ENCODE peak calls at places on chromosomes 4 and X, in five cellular contexts. E is HepG2, Z is GM12878, F is H1, C is K562. V is an unnamed sample.

GRCh38 chrX:65582450-65583082 is 48.0 kb upstream of the LAS1L start:
- DNase-seq in F (no peak), C (peak), E (no peak), Z (no peak), V (no peak)

GRCh38 chrX:30865020-30865419 is 24.0 kb downstream of the TAB3 start:
- DNase-seq in C (peak), F (no peak), Z (no peak), E (peak), V (no peak)

GRCh38 chr4:168888715-168889215 is 121.3 kb downstream of the CBR4 start:
- DNase-seq in C (no peak), Z (no peak), E (no peak), F (no peak), V (no peak)

GRCh38 chr4:67549123-67549522 is 3.8 kb upstream of the CENPC start:
- DNase-seq in E (peak), F (no peak), C (no peak), Z (no peak), V (no peak)

GRCh38 chr4:154125340-154125739 is 336.5 kb upstream of the SFRP2 start:
- DNase-seq in E (no peak), C (no peak), F (no peak), Z (no peak), V (no peak)

GRCh38 chrX:120271218-120271617 is 20.6 kb downstream of the ZBTB33 start:
- DNase-seq in Z (no peak), E (no peak), C (no peak), F (no peak), V (no peak)

GRCh38 chr4:143344011-143344410 is 7.3 kb downstream of the GAB1 start:
- DNase-seq in F (no peak), Z (no peak), E (no peak), C (no peak), V (no peak)

GRCh38 chr4:79232555-79232954 is 93.3 kb downstream of the NAA11 start:
- DNase-seq in Z (no peak), E (no peak), C (no peak), F (no peak), V (no peak)

GRCh38 chr4:104425003-104425402 is 69.7 kb downstream of the CXXC4 start:
- DNase-seq in Z (no peak), F (no peak), C (no peak), E (no peak), V (no peak)

GRCh38 chrX:153055827-153056748 is at the start of gene PNMA3:
- DNase-seq in E (no peak), F (no peak), Z (no peak), C (peak), V (no peak)

GRCh38 chrX:68462197-68462596 is 28.9 kb upstream of the OPHN1 start:
- DNase-seq in F (no peak), C (no peak), E (no peak), Z (no peak), V (no peak)

GRCh38 chr4:18077808-18078207 is 56.3 kb upstream of the LCORL start:
- DNase-seq in C (no peak), F (no peak), Z (no peak), E (no peak), V (no peak)

GRCh38 chr4:10299601-10300000 is 157.6 kb downstream of the ZNF518B start:
- DNase-seq in F (no peak), E (no peak), Z (no peak), C (no peak), V (no peak)

GRCh38 chr4:68463796-68464195 is 16.5 kb downstream of the TMPRSS11E start:
- DNase-seq in Z (no peak), F (no peak), E (no peak), C (no peak), V (peak)

GRCh38 chr4:132991111-132991510 is 158.0 kb upstream of the PCDH10 start:
- DNase-seq in C (no peak), Z (no peak), F (no peak), E (no peak), V (no peak)

GRCh38 chr4:126627255-126627654 is 1005.5 kb upstream of the INTU start:
- DNase-seq in C (no peak), F (no peak), Z (no peak), E (no peak), V (no peak)

GRCh38 chrX:37060999-37061398 is 52.8 kb downstream of the FAM47C start:
- DNase-seq in C (peak), F (no peak), Z (no peak), E (peak), V (peak)
- TF ChIP-seq HDAC2 in C (no peak), F (no peak), Z (no peak), E (no peak), V (no peak)

DNA sequence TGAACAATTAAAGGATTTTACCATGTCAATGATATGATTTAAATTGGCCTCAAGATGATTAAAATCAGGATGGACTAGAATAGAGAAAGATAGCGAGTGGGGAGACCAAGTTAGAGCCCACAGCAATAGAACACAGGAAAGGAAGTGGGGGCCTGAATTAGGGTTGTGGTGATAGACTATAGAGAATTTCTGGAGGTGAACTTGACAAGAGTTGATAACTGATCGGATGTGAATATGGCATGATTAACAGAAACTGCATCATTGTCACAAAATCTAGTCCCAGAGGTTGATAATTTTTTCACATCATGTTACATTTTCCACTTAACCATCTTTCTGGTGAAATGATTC is 26.3 kb upstream of the TRPC3 start:
- DNase-seq in Z (peak), E (no peak), C (no peak), F (no peak), V (no peak)
- H3K4me2 ChIP-seq in Z (peak), E (no peak), C (no peak), F (no peak), V (no peak)

DNA sequence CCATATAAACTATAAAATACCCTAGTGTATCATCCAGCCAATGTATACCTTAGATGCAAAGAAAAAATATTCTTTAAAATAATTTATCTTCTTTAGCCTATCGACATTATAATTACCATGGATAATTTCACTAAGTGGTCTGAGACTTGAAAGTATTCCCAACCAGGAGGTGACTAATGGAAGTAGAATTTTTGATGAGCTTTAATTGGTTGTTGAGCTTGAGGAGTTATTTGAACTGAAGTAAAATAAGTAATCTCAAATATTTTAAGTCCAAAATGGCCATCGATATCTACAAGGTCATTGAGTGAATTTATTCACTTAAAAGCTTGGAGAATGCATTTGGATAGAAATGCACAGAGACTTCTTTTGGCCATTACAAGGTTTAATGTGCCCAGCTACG is 436.2 kb downstream of the TLL1 start:
- DNase-seq in E (no peak), Z (no peak), C (no peak), F (no peak), V (no peak)
- TF ChIP-seq RAD21 in E (no peak), Z (no peak), C (no peak), F (no peak), V (no peak)

GRCh38 chr4:61531188-61531587 is 331.1 kb downstream of the ADGRL3 start:
- DNase-seq in Z (no peak), C (no peak), F (no peak), E (peak), V (no peak)
- TF ChIP-seq HDAC2 in Z (no peak), C (no peak), F (no peak), E (no peak), V (no peak)

GRCh38 chrX:17527135-17527701 is 152.2 kb downstream of the NHS start:
- DNase-seq in Z (no peak), C (no peak), E (no peak), F (no peak), V (no peak)
- H3K4me2 ChIP-seq in Z (no peak), C (no peak), E (no peak), F (no peak), V (peak)

GRCh38 chrX:139388234-139388633 is 142.3 kb upstream of the F9 start:
- DNase-seq in F (no peak), E (no peak), C (no peak), Z (no peak), V (no peak)
- TF ChIP-seq RAD21 in F (no peak), E (no peak), C (no peak), Z (no peak), V (no peak)